ENCODE peak calls at places on chromosomes 13 and 19, in eight cellular contexts. R, E, W, Y, Q, H, I and L are unnamed samples.

GRCh38 chr19:6501740-6502648 is at the start of gene TUBB4A:
- DNase-seq in R (peak), E (no peak), W (no peak), Y (peak), Q (no peak), H (peak), I (peak), L (no peak)

GRCh38 chr19:47497073-47497766 is 13.2 kb upstream of the KPTN start:
- DNase-seq in R (no peak), E (no peak), W (no peak), Y (no peak), Q (no peak), H (no peak), I (no peak), L (no peak)

GRCh38 chr19:48169585-48169973 is 565 bp downstream of the LIG1 start:
- DNase-seq in R (peak), E (peak), W (peak), Y (peak), Q (peak), H (peak), I (peak), L (peak)

GRCh38 chr19:10207026-10207425 is 12.3 kb upstream of the DNMT1 start:
- DNase-seq in R (no peak), E (no peak), W (no peak), Y (no peak), Q (peak), H (no peak), I (no peak), L (no peak)

GRCh38 chr19:45305421-45305820 is 17.3 kb downstream of the CKM start:
- DNase-seq in R (no peak), E (no peak), W (no peak), Y (no peak), Q (peak), H (no peak), I (no peak), L (peak)

GRCh38 chr13:89066868-89067466 is 1395.8 kb downstream of the SLITRK5 start:
- DNase-seq in R (no peak), E (no peak), W (no peak), Y (no peak), Q (peak), H (peak), I (peak), L (no peak)

GRCh38 chr19:5680083-5680436 is 256 bp downstream of the MICOS13 start:
- DNase-seq in R (peak), E (no peak), W (no peak), Y (no peak), Q (no peak), H (no peak), I (no peak), L (peak)

GRCh38 chr13:42751693-42752092 is 29.7 kb upstream of the FAM216B start:
- DNase-seq in R (no peak), E (no peak), W (no peak), Y (no peak), Q (no peak), H (no peak), I (no peak), L (no peak)

GRCh38 chr19:53131732-53132131 is 978 bp downstream of the ZNF415 start:
- DNase-seq in R (no peak), E (no peak), W (no peak), Y (no peak), Q (no peak), H (no peak), I (no peak), L (no peak)

GRCh38 chr13:30047154-30047874 is 196.9 kb upstream of the UBL3 start:
- DNase-seq in R (no peak), E (no peak), W (no peak), Y (no peak), Q (peak), H (no peak), I (no peak), L (no peak)

GRCh38 chr19:42178791-42179500 is 38.5 kb downstream of the DEDD2 start:
- DNase-seq in R (no peak), E (no peak), W (no peak), Y (no peak), Q (no peak), H (peak), I (peak), L (no peak)

GRCh38 chr13:61709258-61709657 is 293.6 kb upstream of the PCDH20 start:
- DNase-seq in R (no peak), E (no peak), W (no peak), Y (no peak), Q (no peak), H (no peak), I (no peak), L (no peak)

GRCh38 chr19:29022599-29022998 is 190.4 kb downstream of the UQCRFS1 start:
- DNase-seq in R (no peak), E (no peak), W (no peak), Y (no peak), Q (no peak), H (no peak), I (no peak), L (no peak)

GRCh38 chr13:31908696-31909386 is 122.7 kb upstream of the FRY start:
- DNase-seq in R (no peak), E (no peak), W (no peak), Y (no peak), Q (no peak), H (no peak), I (no peak), L (no peak)

GRCh38 chr19:16070366-16070990 is 5.8 kb upstream of the TPM4 start:
- DNase-seq in R (peak), E (no peak), W (peak), Y (peak), Q (no peak), H (no peak), I (peak), L (no peak)

GRCh38 chr19:55111238-55111831 is 6.1 kb downstream of the PPP1R12C start:
- DNase-seq in R (no peak), E (no peak), W (no peak), Y (no peak), Q (no peak), H (no peak), I (no peak), L (no peak)

GRCh38 chr19:18020212-18021067 is 12.5 kb downstream of the ARRDC2 start:
- DNase-seq in R (peak), E (peak), W (peak), Y (no peak), Q (peak), H (no peak), I (no peak), L (peak)

GRCh38 chr13:37138917-37139316 is 33.5 kb upstream of the CSNK1A1L start:
- DNase-seq in R (no peak), E (no peak), W (no peak), Y (no peak), Q (no peak), H (no peak), I (no peak), L (no peak)

GRCh38 chr19:6587998-6588507 is 2.9 kb downstream of the CD70 start:
- DNase-seq in R (no peak), E (no peak), W (no peak), Y (no peak), Q (no peak), H (no peak), I (peak), L (no peak)

GRCh38 chr13:113800576-113800926 is 41.5 kb downstream of the TMEM255B start:
- DNase-seq in R (peak), E (no peak), W (no peak), Y (no peak), Q (no peak), H (no peak), I (no peak), L (no peak)

GRCh38 chr19:23283925-23284324 is 33.7 kb upstream of the ZNF724 start:
- DNase-seq in R (no peak), E (no peak), W (peak), Y (peak), Q (peak), H (peak), I (peak), L (peak)

GRCh38 chr13:73521970-73522549 is 463.3 kb downstream of the KLF5 start:
- DNase-seq in R (no peak), E (no peak), W (no peak), Y (no peak), Q (peak), H (no peak), I (no peak), L (no peak)

GRCh38 chr13:74251778-74252519 is 117.7 kb upstream of the KLF12 start:
- DNase-seq in R (no peak), E (no peak), W (no peak), Y (no peak), Q (no peak), H (no peak), I (no peak), L (no peak)

GRCh38 chr19:46428278-46429141 is at the start of gene PNMA8C:
- DNase-seq in R (peak), E (no peak), W (peak), Y (peak), Q (peak), H (no peak), I (peak), L (peak)

GRCh38 chr19:55131421-55131820 is 14.0 kb upstream of the PPP1R12C start:
- DNase-seq in R (no peak), E (no peak), W (no peak), Y (no peak), Q (no peak), H (no peak), I (no peak), L (no peak)

GRCh38 chr13:110505594-110505993 is 55.9 kb downstream of the RAB20 start:
- DNase-seq in R (no peak), E (no peak), W (no peak), Y (no peak), Q (no peak), H (no peak), I (no peak), L (no peak)

GRCh38 chr19:6682607-6683128 is 12.7 kb upstream of the TNFSF14 start:
- DNase-seq in R (no peak), E (no peak), W (no peak), Y (no peak), Q (no peak), H (no peak), I (no peak), L (no peak)

GRCh38 chr13:41311607-41312500 is 787 bp downstream of the NAA16 start:
- DNase-seq in R (peak), E (no peak), W (peak), Y (peak), Q (peak), H (peak), I (peak), L (peak)

GRCh38 chr19:28027116-28027515 is 1185.8 kb downstream of the UQCRFS1 start:
- DNase-seq in R (no peak), E (no peak), W (no peak), Y (no peak), Q (peak), H (no peak), I (no peak), L (no peak)

GRCh38 chr13:81021284-81021683 is 680.4 kb upstream of the SPRY2 start:
- DNase-seq in R (no peak), E (no peak), W (no peak), Y (no peak), Q (no peak), H (no peak), I (no peak), L (no peak)

GRCh38 chr19:58305932-58306323 is 751 bp downstream of the ERVK3-1 start:
- DNase-seq in R (no peak), E (no peak), W (no peak), Y (no peak), Q (no peak), H (no peak), I (no peak), L (no peak)

GRCh38 chr19:44848036-44848804 is 2.1 kb downstream of the NECTIN2 start:
- DNase-seq in R (no peak), E (no peak), W (peak), Y (no peak), Q (peak), H (peak), I (no peak), L (peak)

DNA sequence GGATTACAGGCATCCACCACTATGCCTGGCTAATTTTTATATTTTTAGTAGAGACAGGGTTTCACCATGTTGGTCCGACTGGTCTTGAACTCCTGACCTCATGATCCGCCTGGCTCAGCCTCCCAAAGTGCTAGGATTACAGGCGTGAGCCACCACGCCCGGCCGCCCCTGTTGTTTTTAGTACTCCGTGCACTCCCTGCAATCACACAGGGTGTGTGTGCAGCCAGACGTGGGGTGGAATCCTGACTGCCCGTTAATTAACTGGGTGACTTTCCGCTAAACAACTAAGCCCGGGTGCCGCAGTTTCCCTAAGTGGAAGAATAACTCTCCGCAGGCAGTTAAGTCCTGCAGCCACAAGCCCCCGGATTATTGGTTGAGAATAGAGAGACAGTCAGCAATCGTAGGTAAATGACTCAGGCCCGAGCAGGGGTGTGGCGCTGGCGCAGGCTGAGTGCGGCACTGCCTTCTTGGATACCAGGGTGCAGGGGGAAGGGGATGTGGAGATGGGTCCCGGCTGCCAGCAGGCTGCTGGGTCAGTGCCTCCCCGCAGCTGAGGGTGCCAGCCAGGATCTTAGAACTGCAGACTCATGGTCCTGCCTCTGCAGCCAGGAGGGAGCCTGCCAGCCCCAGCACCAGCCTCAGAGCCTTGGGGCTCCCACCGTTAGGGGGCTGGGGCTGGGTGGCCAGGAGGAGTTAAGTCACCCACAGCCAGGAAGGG is 6.1 kb upstream of the FXYD3 start:
- DNase-seq in R (no peak), E (no peak), W (no peak), Y (no peak), Q (no peak), H (no peak), I (no peak), L (no peak)
- H3K27ac ChIP-seq in R (no peak), E (peak), W (no peak), Y (no peak), Q (no peak), H (no peak), I (no peak), L (no peak)

DNA sequence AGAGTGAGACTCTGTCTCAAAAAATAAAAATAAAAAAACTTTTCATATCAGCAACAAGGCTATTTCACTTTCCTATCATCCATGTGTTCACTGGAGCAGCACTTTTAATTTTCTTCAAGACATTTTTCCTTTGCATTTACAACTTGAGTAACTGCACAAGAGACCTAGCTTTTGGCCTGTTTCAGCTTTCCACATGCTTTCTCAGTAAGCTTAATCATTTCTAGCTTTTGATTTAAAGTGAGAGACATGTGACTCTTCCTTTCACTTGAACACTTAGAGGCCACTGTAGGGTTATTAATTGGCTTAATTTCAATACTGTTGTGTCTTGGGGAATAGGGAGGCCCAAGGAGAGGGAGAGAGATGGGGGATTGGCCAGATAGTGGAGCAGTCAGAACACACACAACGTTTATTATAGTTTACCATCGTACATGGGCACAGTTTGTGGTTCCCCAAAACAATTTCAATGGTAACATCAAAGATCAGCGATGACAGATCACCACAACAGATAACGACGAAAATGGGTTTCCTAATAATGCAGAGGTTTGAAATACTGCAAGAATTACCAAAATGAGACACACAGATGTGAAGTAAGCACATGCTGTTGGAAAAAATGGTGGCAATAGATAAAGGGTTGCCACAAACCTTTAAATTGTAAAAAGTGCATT is 117.6 kb downstream of the GGACT start:
- DNase-seq in R (no peak), E (no peak), W (no peak), Y (no peak), Q (no peak), H (no peak), I (no peak), L (no peak)
- H3K4me3 ChIP-seq in R (no peak), E (no peak), W (no peak), Y (no peak), Q (no peak), H (no peak), I (no peak), L (no peak)

DNA sequence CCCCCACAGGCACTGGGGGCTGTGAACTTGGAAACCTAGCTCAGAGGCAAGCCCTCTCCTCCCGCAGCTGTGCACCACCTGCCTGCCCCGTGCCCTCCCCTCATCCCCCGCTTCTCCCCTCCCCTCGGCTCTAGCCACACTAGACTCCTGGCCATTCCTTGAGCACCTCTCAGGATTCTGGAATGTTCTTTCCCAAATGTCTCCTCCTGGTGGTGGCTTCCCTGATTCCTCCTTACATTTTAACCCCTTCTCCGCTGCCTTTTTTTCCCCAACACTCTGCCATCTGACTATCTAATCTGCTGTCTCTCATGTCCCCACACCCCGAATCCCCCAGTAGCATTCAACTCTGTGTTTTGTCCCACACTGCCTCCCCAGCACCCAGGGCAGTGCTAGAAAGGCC is 6.7 kb downstream of the NANOS3 start:
- DNase-seq in R (no peak), E (no peak), W (no peak), Y (no peak), Q (no peak), H (no peak), I (no peak), L (no peak)
- TF ChIP-seq CTCF in R (no peak), E (no peak), W (no peak), Y (no peak), Q (peak), H (peak), I (no peak), L (peak)

DNA sequence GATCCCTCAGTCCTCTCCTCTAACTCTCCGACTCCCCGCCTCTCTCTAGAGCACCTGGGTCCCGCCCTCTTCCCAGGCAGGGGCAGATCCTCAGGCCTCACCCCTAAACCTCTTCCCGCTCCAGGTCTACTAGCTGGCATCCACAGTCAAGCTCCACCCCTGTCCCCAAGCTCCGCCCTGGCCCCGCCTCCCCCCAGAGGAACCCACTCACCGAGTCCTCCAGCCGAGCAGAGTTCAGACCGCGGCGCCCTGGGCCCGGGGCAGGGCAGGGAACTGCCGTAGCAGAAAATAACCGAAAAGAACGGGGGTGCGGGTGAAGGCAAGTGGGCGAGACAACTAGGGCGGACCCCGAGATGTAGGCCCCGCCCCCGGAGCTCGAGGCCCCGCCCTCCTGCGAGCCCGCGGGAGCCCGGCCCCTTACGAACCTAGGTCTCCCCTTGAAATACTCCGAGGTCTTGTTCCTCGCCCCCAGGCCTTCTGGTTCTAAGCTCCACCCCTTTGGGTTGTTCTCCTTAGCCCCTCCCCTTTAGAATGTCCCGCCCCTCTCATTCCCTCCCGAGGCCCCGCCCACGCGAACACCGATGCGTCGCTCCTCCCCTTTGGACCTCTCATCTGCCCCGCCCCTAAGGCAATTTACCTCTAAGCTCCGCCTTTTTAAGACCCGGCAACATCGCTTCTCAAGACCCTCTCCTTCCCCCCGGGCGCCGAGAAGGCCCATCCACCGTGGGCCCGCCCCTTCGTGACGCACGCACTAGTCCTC is at the start of gene GGN:
- DNase-seq in R (peak), E (peak), W (peak), Y (peak), Q (peak), H (peak), I (peak), L (peak)
- H3K27ac ChIP-seq in R (no peak), E (peak), W (peak), Y (no peak), Q (peak), H (peak), I (peak), L (peak)

GRCh38 chr19:1287622-1288527 is 2.2 kb downstream of the EFNA2 start:
- DNase-seq in R (no peak), E (no peak), W (no peak), Y (no peak), Q (no peak), H (no peak), I (no peak), L (no peak)
- H3K4me3 ChIP-seq in R (no peak), E (no peak), W (no peak), Y (no peak), Q (no peak), H (no peak), I (no peak), L (no peak)

GRCh38 chr13:44574466-44574855 is 1.7 kb downstream of the TSC22D1 start:
- DNase-seq in R (no peak), E (no peak), W (no peak), Y (no peak), Q (no peak), H (no peak), I (no peak), L (no peak)
- TF ChIP-seq CTCF in R (no peak), E (no peak), W (no peak), Y (no peak), Q (no peak), H (no peak), I (peak), L (no peak)

DNA sequence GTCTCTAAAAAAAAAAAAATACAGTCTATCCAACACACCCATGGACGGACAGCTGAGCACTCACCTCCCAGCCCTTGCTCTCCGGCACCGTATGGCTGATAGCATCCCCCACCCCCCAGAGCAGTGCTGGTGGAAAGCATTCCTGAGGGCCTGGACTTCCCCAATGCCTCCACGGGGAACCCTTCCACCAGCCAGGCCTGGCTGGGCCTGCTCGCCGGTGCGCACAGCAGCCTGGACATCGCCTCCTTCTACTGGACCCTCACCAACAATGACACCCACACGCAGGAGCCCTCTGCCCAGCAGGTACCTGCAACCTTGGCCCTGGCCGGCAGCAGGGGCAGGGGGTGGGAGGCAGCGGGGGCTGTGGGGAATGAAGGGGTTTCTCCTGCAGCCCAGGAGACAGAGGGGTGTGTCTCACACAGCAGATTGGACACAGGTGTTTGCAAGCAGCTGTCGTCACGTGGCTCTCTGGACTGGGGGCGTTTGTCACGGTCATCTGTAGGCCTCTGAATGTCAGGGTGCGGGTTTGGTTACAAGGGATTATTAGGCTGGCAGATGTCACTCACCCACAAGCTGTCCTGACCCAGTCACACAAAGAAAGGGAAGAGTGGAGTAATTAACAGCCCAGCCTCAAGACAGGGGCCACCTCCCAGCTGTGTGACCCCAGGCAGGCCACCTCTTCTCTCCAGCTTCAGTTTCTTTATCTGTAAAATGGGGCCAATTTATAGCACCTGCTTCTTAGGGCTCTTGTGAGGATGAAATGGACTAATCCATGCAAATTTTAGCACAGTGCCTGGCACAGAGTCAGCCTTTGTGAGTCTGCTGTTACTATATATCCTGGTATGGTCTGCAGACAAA is 19.3 kb downstream of the PLD3 start:
- DNase-seq in R (no peak), E (no peak), W (no peak), Y (no peak), Q (no peak), H (no peak), I (no peak), L (no peak)
- H3K27ac ChIP-seq in R (no peak), E (no peak), W (no peak), Y (no peak), Q (no peak), H (no peak), I (no peak), L (no peak)